ENCODE peak calls at places on chromosomes 13 and 19, in eight cellular contexts. K is SW480, W is sciatic nerve, V is NCI-H1436, X is hepatic stellate cell, Z is DMS53, J is caudate nucleus, B is NCI-H1092 treated with DMSO at 0.1 percent for 48 hours. S is an unnamed sample.

GRCh38 chr19:10672529-10673150 is 18.5 kb downstream of the ILF3 start:
- DNase-seq in V (no peak), Z (peak), B (no peak), X (no peak), W (no peak), J (no peak), K (no peak), S (no peak)

GRCh38 chr13:30868806-30869470 is 37.1 kb upstream of the MEDAG start:
- DNase-seq in Z (no peak), K (no peak), B (no peak), V (no peak), J (no peak), X (no peak), W (no peak), S (no peak)

GRCh38 chr13:111460548-111461444 is 140.4 kb downstream of the TEX29 start:
- DNase-seq in B (peak), Z (peak), W (no peak), X (peak), K (peak), J (peak), V (peak), S (no peak)

GRCh38 chr19:10565028-10565566 is 713 bp downstream of the KRI1 start:
- DNase-seq in Z (peak), V (peak), K (no peak), B (peak), W (peak), X (peak), J (no peak), S (no peak)

GRCh38 chr19:56273563-56274117 is 1.1 kb downstream of the EDDM13 start:
- DNase-seq in X (peak), J (no peak), Z (no peak), V (no peak), W (no peak), B (no peak), K (no peak), S (no peak)

GRCh38 chr19:10979950-10980349 is 19.1 kb downstream of the SMARCA4 start:
- DNase-seq in Z (no peak), X (peak), B (no peak), K (no peak), W (no peak), V (no peak), J (no peak), S (no peak)

GRCh38 chr13:32645854-32646253 is 59.6 kb downstream of the PDS5B start:
- DNase-seq in X (no peak), W (no peak), Z (no peak), J (no peak), B (no peak), K (peak), V (no peak), S (no peak)

GRCh38 chr13:60261432-60262351 is 98.0 kb upstream of the DIAPH3 start:
- DNase-seq in K (peak), V (peak), B (peak), W (no peak), J (no peak), Z (peak), X (no peak), S (no peak)

GRCh38 chr19:1068111-1069001 is 1.4 kb downstream of the ARHGAP45 start:
- DNase-seq in J (no peak), B (no peak), X (no peak), Z (no peak), W (peak), V (no peak), K (no peak), S (peak)

GRCh38 chr13:31053098-31053497 is 108.6 kb downstream of the HSPH1 start:
- DNase-seq in J (no peak), K (peak), W (no peak), Z (peak), B (no peak), V (no peak), X (no peak), S (no peak)

GRCh38 chr19:31253816-31254551 is 95.3 kb downstream of the TSHZ3 start:
- DNase-seq in V (no peak), Z (no peak), W (no peak), K (peak), J (no peak), X (no peak), B (no peak), S (no peak)